ENCODE peak calls at places on chromosomes 1 and 21, in seven cellular contexts. V is WERI-Rb-1, D is tibial artery, X is suprapubic skin, Z is coronary artery, C is fibroblast of lung, T is heart left ventricle. J is an unnamed sample.

GRCh38 chr1:110734146-110734680 is 59.5 kb upstream of the KCNA3 start:
- DNase-seq in V (no peak), D (no peak), X (no peak), Z (no peak), C (no peak), T (no peak), J (no peak)

GRCh38 chr1:181768216-181768929 is 285.1 kb downstream of the CACNA1E start:
- DNase-seq in V (no peak), D (no peak), X (no peak), Z (no peak), C (peak), T (no peak), J (no peak)

GRCh38 chr1:77900687-77901293 is 12.4 kb downstream of the NEXN start:
- DNase-seq in V (peak), D (no peak), X (no peak), Z (no peak), C (peak), T (no peak), J (no peak)

GRCh38 chr1:91803847-91804545 is 82.0 kb downstream of the TGFBR3 start:
- DNase-seq in V (no peak), D (no peak), X (no peak), Z (no peak), C (no peak), T (no peak), J (no peak)

GRCh38 chr1:160400284-160400645 is at the start of gene VANGL2:
- DNase-seq in V (peak), D (no peak), X (no peak), Z (peak), C (peak), T (peak), J (no peak)

GRCh38 chr1:242011879-242012674 is 13.2 kb upstream of the MAP1LC3C start:
- DNase-seq in V (peak), D (no peak), X (no peak), Z (no peak), C (peak), T (no peak), J (no peak)

GRCh38 chr1:227058321-227058751 is 118.2 kb downstream of the COQ8A start:
- DNase-seq in V (no peak), D (no peak), X (no peak), Z (no peak), C (peak), T (no peak), J (no peak)

GRCh38 chr1:17732475-17732874 is 22.7 kb upstream of the ACTL8 start:
- DNase-seq in V (no peak), D (no peak), X (no peak), Z (no peak), C (peak), T (no peak), J (no peak)

GRCh38 chr1:89704014-89704413 is 71.1 kb downstream of the LRRC8C start:
- DNase-seq in V (no peak), D (no peak), X (no peak), Z (no peak), C (no peak), T (no peak), J (no peak)

GRCh38 chr1:907611-908451 is 15.9 kb upstream of the SAMD11 start:
- DNase-seq in V (no peak), D (no peak), X (peak), Z (peak), C (no peak), T (peak), J (no peak)

GRCh38 chr1:119587328-119587727 is 60.7 kb downstream of the ZNF697 start:
- DNase-seq in V (no peak), D (no peak), X (no peak), Z (no peak), C (peak), T (no peak), J (no peak)

GRCh38 chr1:186722711-186723309 is 42.6 kb upstream of the PTGS2 start:
- DNase-seq in V (peak), D (no peak), X (no peak), Z (no peak), C (peak), T (no peak), J (no peak)

GRCh38 chr21:46634966-46635323 is 529 bp upstream of the PRMT2 start:
- DNase-seq in V (peak), D (no peak), X (no peak), Z (no peak), C (peak), T (peak), J (peak)

GRCh38 chr1:229557214-229557850 is 1.2 kb downstream of the ABCB10 start:
- DNase-seq in V (no peak), D (no peak), X (no peak), Z (no peak), C (peak), T (no peak), J (no peak)

GRCh38 chr1:222250376-222250775 is 297.5 kb downstream of the HHIPL2 start:
- DNase-seq in V (no peak), D (no peak), X (no peak), Z (no peak), C (peak), T (no peak), J (peak)

GRCh38 chr1:21816602-21817302 is 4.7 kb downstream of the LDLRAD2 start:
- DNase-seq in V (no peak), D (no peak), X (no peak), Z (no peak), C (peak), T (no peak), J (no peak)

GRCh38 chr1:200896571-200897187 is 2.0 kb downstream of the INAVA start:
- DNase-seq in V (no peak), D (no peak), X (no peak), Z (no peak), C (peak), T (no peak), J (no peak)

GRCh38 chr1:152623203-152623844 is 421 bp upstream of the LCE3A start:
- DNase-seq in V (peak), D (no peak), X (no peak), Z (no peak), C (no peak), T (no peak), J (peak)

GRCh38 chr21:18041012-18041411 is 203.6 kb upstream of the CHODL start:
- DNase-seq in V (peak), D (no peak), X (no peak), Z (no peak), C (no peak), T (no peak), J (no peak)

GRCh38 chr1:167270230-167270817 is 49.6 kb downstream of the POU2F1 start:
- DNase-seq in V (no peak), D (no peak), X (no peak), Z (no peak), C (no peak), T (no peak), J (no peak)

GRCh38 chr1:201064806-201065205 is 41.3 kb upstream of the KIF21B start:
- DNase-seq in V (no peak), D (no peak), X (no peak), Z (no peak), C (no peak), T (no peak), J (no peak)

GRCh38 chr1:101364370-101365120 is 127.7 kb downstream of the S1PR1 start:
- DNase-seq in V (no peak), D (no peak), X (no peak), Z (no peak), C (peak), T (no peak), J (peak)

GRCh38 chr1:26923711-26924110 is 2.2 kb downstream of the NUDC start:
- DNase-seq in V (no peak), D (no peak), X (no peak), Z (no peak), C (peak), T (no peak), J (no peak)

GRCh38 chr21:16713331-16714114 is 799.3 kb upstream of the CXADR start:
- DNase-seq in V (no peak), D (no peak), X (no peak), Z (no peak), C (peak), T (no peak), J (no peak)

DNA sequence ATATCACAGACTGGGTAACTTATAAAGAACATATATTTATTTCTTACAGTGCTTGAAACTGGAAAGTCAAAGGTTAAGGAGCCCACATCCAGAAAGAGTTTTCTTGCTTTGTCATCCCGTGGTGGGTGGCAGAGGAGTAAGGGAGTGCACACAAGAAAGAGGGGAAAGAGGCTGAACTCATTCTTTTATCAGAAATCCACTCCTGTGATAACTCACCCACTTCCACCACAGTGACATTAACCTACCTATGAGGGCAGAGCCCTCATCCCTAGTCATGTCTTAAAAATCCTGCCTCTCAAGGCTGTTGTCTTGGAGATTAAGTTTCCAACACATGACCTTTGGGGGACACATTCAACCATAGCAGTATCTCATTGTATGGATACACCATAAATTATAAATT is 32.5 kb upstream of the RGS4 start:
- DNase-seq in V (no peak), D (no peak), X (no peak), Z (no peak), C (peak), T (no peak), J (no peak)
- H3K27ac ChIP-seq in V (no peak), D (no peak), X (no peak), Z (no peak), C (peak), T (no peak), J (no peak)

GRCh38 chr1:210339500-210339899 is 10.8 kb downstream of the HHAT start:
- DNase-seq in V (no peak), D (no peak), X (no peak), Z (no peak), C (no peak), T (no peak), J (no peak)

GRCh38 chr1:210340311-210340710 is 11.6 kb downstream of the HHAT start:
- DNase-seq in V (no peak), D (no peak), X (no peak), Z (no peak), C (no peak), T (no peak), J (no peak)

GRCh38 chr1:210340751-210341328 is 12.1 kb downstream of the HHAT start:
- DNase-seq in V (no peak), D (no peak), X (no peak), Z (no peak), C (no peak), T (no peak), J (no peak)

GRCh38 chr1:210344706-210345105 is 16.0 kb downstream of the HHAT start:
- DNase-seq in V (no peak), D (no peak), X (no peak), Z (no peak), C (peak), T (no peak), J (peak)

GRCh38 chr1:210342986-210343780 is 14.5 kb downstream of the HHAT start:
- DNase-seq in V (no peak), D (no peak), X (no peak), Z (no peak), C (no peak), T (no peak), J (no peak)
- H3K27ac ChIP-seq in V (no peak), D (peak), X (no peak), Z (peak), C (no peak), T (no peak), J (peak)

DNA sequence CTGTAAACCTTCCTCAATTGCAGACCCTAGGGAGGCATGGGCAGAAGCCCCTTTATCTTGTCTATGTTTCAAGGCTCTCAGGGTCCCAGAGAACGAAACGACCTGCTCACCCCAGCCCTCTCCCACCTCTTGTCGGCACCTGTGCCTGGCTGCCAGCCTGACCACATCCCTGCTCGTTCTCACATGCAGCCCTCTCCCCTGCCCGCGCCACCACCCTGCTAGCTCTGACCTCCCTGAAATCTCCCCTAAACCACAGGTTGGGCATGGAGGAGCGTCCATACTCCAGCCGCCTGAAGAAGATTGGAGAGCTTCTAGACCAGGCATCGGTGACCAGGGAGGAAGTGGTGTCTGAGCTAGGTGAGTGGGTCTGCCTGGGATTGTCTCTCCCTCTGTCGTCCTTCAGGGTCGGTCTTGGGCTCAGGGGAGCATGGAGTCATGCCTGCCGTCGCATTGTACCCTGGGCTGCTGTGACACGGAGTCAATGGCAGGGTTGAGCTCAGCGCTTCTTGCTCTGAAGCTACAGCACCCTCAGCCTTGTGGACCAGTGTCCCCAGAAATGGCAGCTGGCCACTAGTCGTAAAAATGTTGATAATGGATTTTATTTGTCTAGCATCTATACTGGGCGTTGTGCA is 3.6 kb downstream of the ADPRS start:
- DNase-seq in V (no peak), D (peak), X (peak), Z (no peak), C (no peak), T (no peak), J (no peak)
- H3K27ac ChIP-seq in V (no peak), D (no peak), X (no peak), Z (no peak), C (no peak), T (no peak), J (no peak)

GRCh38 chr1:224458296-224458695 is 23.7 kb upstream of the WDR26 start:
- DNase-seq in V (no peak), D (no peak), X (no peak), Z (no peak), C (no peak), T (no peak), J (no peak)
- H3K27ac ChIP-seq in V (no peak), D (no peak), X (peak), Z (peak), C (no peak), T (no peak), J (peak)

GRCh38 chr1:235425357-235425756 is 58.1 kb downstream of the TBCE start:
- DNase-seq in V (no peak), D (no peak), X (no peak), Z (no peak), C (no peak), T (no peak), J (no peak)

GRCh38 chr1:235426143-235426542 is 58.9 kb downstream of the TBCE start:
- DNase-seq in V (no peak), D (no peak), X (no peak), Z (no peak), C (no peak), T (no peak), J (no peak)

GRCh38 chr1:235426680-235427079 is 59.5 kb downstream of the TBCE start:
- DNase-seq in V (no peak), D (no peak), X (no peak), Z (no peak), C (no peak), T (no peak), J (no peak)

GRCh38 chr1:235430991-235431390 is 63.8 kb downstream of the TBCE start:
- DNase-seq in V (no peak), D (no peak), X (no peak), Z (no peak), C (peak), T (no peak), J (no peak)

GRCh38 chr1:235429143-235429542 is 61.9 kb downstream of the TBCE start:
- DNase-seq in V (no peak), D (no peak), X (no peak), Z (no peak), C (peak), T (no peak), J (no peak)
- H3K27ac ChIP-seq in V (no peak), D (no peak), X (no peak), Z (no peak), C (no peak), T (no peak), J (no peak)

GRCh38 chr1:117562581-117563491 is 43.0 kb upstream of the TENT5C start:
- DNase-seq in V (no peak), D (no peak), X (peak), Z (no peak), C (no peak), T (no peak), J (peak)
- H3K27ac ChIP-seq in V (no peak), D (no peak), X (no peak), Z (no peak), C (no peak), T (no peak), J (no peak)

GRCh38 chr1:37514350-37515184 is at the start of gene MEAF6:
- DNase-seq in V (peak), D (peak), X (peak), Z (peak), C (peak), T (peak), J (peak)
- H3K27ac ChIP-seq in V (peak), D (peak), X (peak), Z (peak), C (peak), T (peak), J (peak)

DNA sequence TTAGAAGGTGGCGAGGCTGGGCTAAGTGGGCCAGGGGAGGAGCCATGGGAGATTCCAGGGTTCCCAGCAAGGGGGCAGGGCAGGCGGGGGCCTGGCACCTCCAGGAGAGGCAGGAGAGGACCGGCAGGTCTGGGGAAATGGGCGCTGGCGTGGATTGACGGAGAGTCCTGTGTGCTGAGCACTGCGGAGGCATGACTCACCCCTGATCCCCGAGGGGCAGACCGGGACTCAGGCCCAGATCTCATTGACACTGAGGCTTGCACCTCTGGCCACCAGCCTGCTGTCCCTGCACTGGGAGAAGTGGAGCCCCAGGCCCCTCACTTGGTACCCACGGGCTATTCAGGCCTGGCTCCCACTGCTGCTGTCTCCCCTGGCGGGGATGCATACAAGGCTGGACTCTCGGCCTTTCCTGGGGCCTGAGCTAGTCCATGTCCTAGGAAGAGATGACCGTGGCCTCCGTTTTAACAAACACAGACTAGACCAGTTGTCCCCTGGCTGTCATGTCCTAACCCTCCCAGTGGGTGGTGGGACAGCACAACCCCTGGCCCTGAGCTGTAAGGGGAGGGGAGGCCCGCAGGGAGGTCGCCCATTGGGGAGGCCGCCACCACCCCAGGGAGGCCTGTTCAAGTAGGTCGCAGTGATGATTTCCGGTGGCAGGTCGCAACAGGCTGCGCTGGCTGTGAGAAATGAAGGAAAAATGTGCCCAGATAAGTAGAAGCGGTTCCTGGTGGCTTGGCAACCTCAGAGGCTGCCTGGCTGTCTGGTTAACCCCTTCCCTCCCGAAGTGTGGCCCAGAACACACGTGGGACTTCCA is 39.7 kb downstream of the RIPK4 start:
- DNase-seq in V (no peak), D (peak), X (peak), Z (peak), C (peak), T (peak), J (no peak)
- H3K27ac ChIP-seq in V (no peak), D (peak), X (peak), Z (peak), C (no peak), T (no peak), J (no peak)

GRCh38 chr1:112672009-112672408 is 2.5 kb upstream of the MOV10 start:
- DNase-seq in V (no peak), D (no peak), X (no peak), Z (no peak), C (no peak), T (no peak), J (no peak)

GRCh38 chr1:112674440-112674985 is at the start of gene MOV10:
- DNase-seq in V (peak), D (peak), X (peak), Z (peak), C (peak), T (peak), J (peak)

GRCh38 chr1:112674986-112675727 is 698 bp downstream of the MOV10 start:
- DNase-seq in V (peak), D (peak), X (no peak), Z (no peak), C (no peak), T (peak), J (no peak)

GRCh38 chr1:112673589-112674439 is 645 bp upstream of the MOV10 start:
- DNase-seq in V (peak), D (peak), X (no peak), Z (no peak), C (peak), T (no peak), J (no peak)

DNA sequence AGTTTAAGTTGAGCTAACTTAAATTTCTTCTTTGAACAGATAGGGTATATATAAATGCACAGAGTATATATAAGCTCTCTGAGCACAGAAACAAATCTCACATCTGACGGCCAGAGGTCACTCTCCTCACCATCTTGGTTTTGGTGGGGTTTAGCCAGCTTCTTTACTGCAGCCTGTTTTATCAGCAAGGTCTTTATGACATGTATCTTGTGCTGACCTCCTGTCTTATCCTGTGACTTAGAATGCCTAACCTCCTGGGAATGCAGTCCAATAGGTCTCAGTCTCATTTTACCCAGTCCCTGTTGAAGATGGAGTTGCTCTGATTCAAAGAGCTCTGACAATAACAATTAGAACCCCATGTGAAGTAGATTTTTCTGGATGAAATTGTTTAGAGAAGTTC is 1.6 kb upstream of the MOV10 start:
- DNase-seq in V (no peak), D (no peak), X (no peak), Z (no peak), C (no peak), T (no peak), J (no peak)
- H3K27ac ChIP-seq in V (no peak), D (no peak), X (no peak), Z (no peak), C (no peak), T (no peak), J (no peak)

GRCh38 chr1:3404801-3405200 is 49.7 kb upstream of the ARHGEF16 start:
- DNase-seq in V (no peak), D (no peak), X (no peak), Z (no peak), C (no peak), T (no peak), J (no peak)
- H3K27ac ChIP-seq in V (peak), D (no peak), X (no peak), Z (no peak), C (no peak), T (no peak), J (no peak)

J was measured in esophagus muscularis mucosa.